ENCODE peak calls at places on chromosomes 6 and 20, in seven cellular contexts. One of them, this sample, is unnamed.

GRCh38 chr6:1437553-1438406 is 48.4 kb downstream of the FOXF2 start:
- DNase-seq in left ventricle myocardium inferior: no peak
- DNase-seq in GM12865: no peak
- DNase-seq in HT-29: no peak
- DNase-seq in GM06990: no peak
- DNase-seq in psoas muscle: no peak
- DNase-seq in GM04504: no peak
- DNase-seq in this sample: no peak

GRCh38 chr6:139568956-139569538 is 194.6 kb upstream of the CITED2 start:
- DNase-seq in GM12865: no peak
- DNase-seq in left ventricle myocardium inferior: no peak
- DNase-seq in HT-29: peak
- DNase-seq in psoas muscle: no peak
- DNase-seq in GM06990: no peak
- DNase-seq in GM04504: peak
- DNase-seq in this sample: no peak

GRCh38 chr6:2353412-2354137 is 108.2 kb upstream of the GMDS start:
- DNase-seq in left ventricle myocardium inferior: peak
- DNase-seq in HT-29: peak
- DNase-seq in GM06990: peak
- DNase-seq in GM04504: peak
- DNase-seq in psoas muscle: peak
- DNase-seq in GM12865: peak
- DNase-seq in this sample: peak

GRCh38 chr6:74368746-74369145 is 672.7 kb downstream of the CD109 start:
- DNase-seq in left ventricle myocardium inferior: no peak
- DNase-seq in psoas muscle: no peak
- DNase-seq in GM06990: no peak
- DNase-seq in GM12865: no peak
- DNase-seq in HT-29: no peak
- DNase-seq in GM04504: no peak
- DNase-seq in this sample: no peak

GRCh38 chr6:11089695-11090094 is 3.9 kb upstream of the SMIM13 start:
- DNase-seq in HT-29: no peak
- DNase-seq in left ventricle myocardium inferior: no peak
- DNase-seq in GM06990: no peak
- DNase-seq in GM04504: no peak
- DNase-seq in psoas muscle: no peak
- DNase-seq in GM12865: no peak
- DNase-seq in this sample: no peak

GRCh38 chr6:24227556-24227955 is 101.5 kb downstream of the NRSN1 start:
- DNase-seq in left ventricle myocardium inferior: no peak
- DNase-seq in GM12865: no peak
- DNase-seq in HT-29: no peak
- DNase-seq in psoas muscle: no peak
- DNase-seq in GM06990: no peak
- DNase-seq in GM04504: no peak
- DNase-seq in this sample: no peak

GRCh38 chr6:166341915-166342292 is 441 bp downstream of the SFT2D1 start:
- DNase-seq in psoas muscle: no peak
- DNase-seq in left ventricle myocardium inferior: no peak
- DNase-seq in GM06990: no peak
- DNase-seq in GM12865: no peak
- DNase-seq in HT-29: peak
- DNase-seq in GM04504: no peak
- DNase-seq in this sample: no peak

GRCh38 chr6:124964084-124964763 is 2.0 kb downstream of the RNF217 start:
- DNase-seq in GM04504: no peak
- DNase-seq in psoas muscle: peak
- DNase-seq in HT-29: no peak
- DNase-seq in GM06990: no peak
- DNase-seq in GM12865: no peak
- DNase-seq in left ventricle myocardium inferior: no peak
- DNase-seq in this sample: no peak

GRCh38 chr6:1952726-1953360 is 292.6 kb downstream of the GMDS start:
- DNase-seq in HT-29: no peak
- DNase-seq in GM04504: peak
- DNase-seq in GM06990: no peak
- DNase-seq in left ventricle myocardium inferior: no peak
- DNase-seq in GM12865: no peak
- DNase-seq in psoas muscle: no peak
- DNase-seq in this sample: no peak

GRCh38 chr6:91031581-91031980 is 444.7 kb upstream of the MAP3K7 start:
- DNase-seq in GM06990: no peak
- DNase-seq in psoas muscle: no peak
- DNase-seq in GM04504: no peak
- DNase-seq in GM12865: no peak
- DNase-seq in HT-29: no peak
- DNase-seq in left ventricle myocardium inferior: no peak
- DNase-seq in this sample: no peak

GRCh38 chr6:3517350-3517749 is 60.5 kb upstream of the SLC22A23 start:
- DNase-seq in psoas muscle: no peak
- DNase-seq in GM06990: no peak
- DNase-seq in GM04504: peak
- DNase-seq in HT-29: no peak
- DNase-seq in GM12865: no peak
- DNase-seq in left ventricle myocardium inferior: no peak
- DNase-seq in this sample: no peak

GRCh38 chr20:11921326-11921725 is 3.6 kb downstream of the BTBD3 start:
- DNase-seq in GM04504: no peak
- DNase-seq in GM06990: no peak
- DNase-seq in GM12865: no peak
- DNase-seq in HT-29: no peak
- DNase-seq in psoas muscle: no peak
- DNase-seq in left ventricle myocardium inferior: no peak
- DNase-seq in this sample: no peak

GRCh38 chr6:6008648-6009421 is 2.1 kb upstream of the NRN1 start:
- DNase-seq in GM04504: peak
- DNase-seq in psoas muscle: peak
- DNase-seq in GM06990: peak
- DNase-seq in GM12865: peak
- DNase-seq in HT-29: peak
- DNase-seq in left ventricle myocardium inferior: peak
- DNase-seq in this sample: peak

GRCh38 chr20:64164123-64164836 is at the start of gene MYT1:
- DNase-seq in GM12865: no peak
- DNase-seq in HT-29: peak
- DNase-seq in left ventricle myocardium inferior: no peak
- DNase-seq in GM04504: no peak
- DNase-seq in psoas muscle: no peak
- DNase-seq in GM06990: no peak
- DNase-seq in this sample: no peak

GRCh38 chr20:25040438-25040831 is 17.5 kb downstream of the ACSS1 start:
- DNase-seq in GM12865: no peak
- DNase-seq in psoas muscle: peak
- DNase-seq in GM04504: no peak
- DNase-seq in GM06990: no peak
- DNase-seq in left ventricle myocardium inferior: no peak
- DNase-seq in HT-29: no peak
- DNase-seq in this sample: no peak

GRCh38 chr6:52612336-52613096 is 35.7 kb upstream of the TRAM2 start:
- DNase-seq in HT-29: peak
- DNase-seq in GM06990: no peak
- DNase-seq in left ventricle myocardium inferior: no peak
- DNase-seq in psoas muscle: no peak
- DNase-seq in GM12865: no peak
- DNase-seq in GM04504: peak
- DNase-seq in this sample: no peak

GRCh38 chr6:3835055-3835731 is 14.0 kb upstream of the FAM50B start:
- DNase-seq in left ventricle myocardium inferior: no peak
- DNase-seq in GM06990: no peak
- DNase-seq in HT-29: peak
- DNase-seq in GM12865: no peak
- DNase-seq in GM04504: no peak
- DNase-seq in psoas muscle: peak
- DNase-seq in this sample: no peak

GRCh38 chr20:24686156-24686555 is 216.7 kb downstream of the SYNDIG1 start:
- DNase-seq in GM04504: no peak
- DNase-seq in left ventricle myocardium inferior: no peak
- DNase-seq in GM06990: no peak
- DNase-seq in HT-29: no peak
- DNase-seq in psoas muscle: no peak
- DNase-seq in GM12865: no peak
- DNase-seq in this sample: no peak

GRCh38 chr6:72649032-72649984 is 27.4 kb downstream of the KCNQ5 start:
- DNase-seq in GM06990: peak
- DNase-seq in GM04504: peak
- DNase-seq in GM12865: peak
- DNase-seq in psoas muscle: no peak
- DNase-seq in left ventricle myocardium inferior: no peak
- DNase-seq in HT-29: no peak
- DNase-seq in this sample: no peak

GRCh38 chr20:64237316-64237715 is 18.2 kb upstream of the PCMTD2 start:
- DNase-seq in GM06990: no peak
- DNase-seq in psoas muscle: no peak
- DNase-seq in HT-29: no peak
- DNase-seq in GM12865: no peak
- DNase-seq in GM04504: no peak
- DNase-seq in left ventricle myocardium inferior: no peak
- DNase-seq in this sample: no peak

GRCh38 chr6:39555136-39555535 is 170.1 kb downstream of the KIF6 start:
- DNase-seq in left ventricle myocardium inferior: no peak
- DNase-seq in HT-29: no peak
- DNase-seq in GM04504: no peak
- DNase-seq in psoas muscle: no peak
- DNase-seq in GM12865: no peak
- DNase-seq in GM06990: no peak
- DNase-seq in this sample: no peak

GRCh38 chr6:108689279-108690161 is 128.8 kb downstream of the FOXO3 start:
- DNase-seq in GM06990: peak
- DNase-seq in GM12865: no peak
- DNase-seq in psoas muscle: peak
- DNase-seq in GM04504: peak
- DNase-seq in left ventricle myocardium inferior: peak
- DNase-seq in HT-29: peak
- DNase-seq in this sample: no peak

GRCh38 chr6:133396630-133397335 is 155.6 kb downstream of the EYA4 start:
- DNase-seq in GM06990: no peak
- DNase-seq in left ventricle myocardium inferior: no peak
- DNase-seq in GM04504: no peak
- DNase-seq in HT-29: no peak
- DNase-seq in psoas muscle: no peak
- DNase-seq in GM12865: no peak
- DNase-seq in this sample: no peak